ENCODE peak calls at places on chromosomes 4 and X, in seven cellular contexts. Z is colonic mucosa, I is pancreas, W is AG04449, P is AG09309, V is OCI-LY7, H is IMR-90. S is an unnamed sample.

GRCh38 chrX:134891652-134892051 is 99.1 kb upstream of the SMIM10 start:
- DNase-seq in Z (no peak), V (no peak), H (peak; percentile 31), P (no peak), W (no peak), I (no peak), S (no peak)

GRCh38 chrX:21972046-21972445 is 31.5 kb downstream of the SMS start:
- DNase-seq in H (no peak), W (no peak), V (no peak), Z (no peak), P (no peak), I (no peak), S (no peak)

GRCh38 chr4:152620915-152621314 is 58.9 kb downstream of the TMEM154 start:
- DNase-seq in V (no peak), W (no peak), P (no peak), Z (no peak), H (no peak), I (no peak), S (no peak)

GRCh38 chr4:2691952-2692435 is 64.1 kb downstream of the TNIP2 start:
- DNase-seq in Z (no peak), P (no peak), W (no peak), V (no peak), I (no peak), H (no peak), S (no peak)

GRCh38 chr4:106816501-106816900 is 219.6 kb downstream of the DKK2 start:
- DNase-seq in W (peak; percentile 79), P (peak; percentile 55), I (no peak), V (no peak), H (peak; percentile 17), Z (no peak), S (no peak)

GRCh38 chr4:138262058-138262838 is 20.1 kb upstream of the SLC7A11 start:
- DNase-seq in Z (no peak), P (no peak), W (no peak), H (no peak), V (no peak), I (no peak), S (no peak)

GRCh38 chr4:113339430-113339813 is 290.0 kb downstream of the ANK2 start:
- DNase-seq in V (no peak), W (no peak), Z (no peak), H (no peak), I (no peak), P (no peak), S (no peak)

GRCh38 chr4:98794565-98795205 is 134.2 kb downstream of the EIF4E start:
- DNase-seq in W (peak; percentile 23), V (no peak), H (peak; percentile 73), Z (no peak), I (no peak), P (peak; percentile 33), S (peak; percentile 11)

GRCh38 chr4:101205878-101206277 is 141.4 kb downstream of the PPP3CA start:
- DNase-seq in P (no peak), V (no peak), Z (no peak), I (no peak), W (no peak), H (peak; percentile 63), S (no peak)

GRCh38 chrX:111585337-111585736 is 73.9 kb downstream of the SERTM2 start:
- DNase-seq in H (no peak), W (no peak), V (no peak), P (no peak), Z (no peak), I (no peak), S (no peak)

GRCh38 chr4:55214172-55214571 is 88.8 kb upstream of the KDR start:
- DNase-seq in I (no peak), V (peak; percentile 1), Z (no peak), W (no peak), H (no peak), P (no peak), S (no peak)

GRCh38 chrX:118977424-118977823 is 3.0 kb downstream of the LONRF3 start:
- DNase-seq in V (no peak), H (no peak), Z (no peak), P (no peak), I (no peak), W (no peak), S (no peak)

GRCh38 chr4:186472948-186473347 is 82.4 kb downstream of the MTNR1A start:
- DNase-seq in P (no peak), V (peak; percentile 1), Z (no peak), H (peak; percentile 56), W (no peak), I (no peak), S (peak; percentile 6)

GRCh38 chr4:10085386-10085785 is 31.2 kb downstream of the WDR1 start:
- DNase-seq in Z (no peak), I (peak; percentile 37), V (no peak), P (no peak), H (no peak), W (no peak), S (no peak)

GRCh38 chrX:9765737-9766098 is at the start of gene GPR143:
- DNase-seq in V (no peak), W (no peak), P (no peak), Z (no peak), I (peak; percentile 52), H (no peak), S (no peak)

GRCh38 chrX:15564981-15565579 is 35.7 kb downstream of the ACE2 start:
- DNase-seq in W (no peak), V (peak; percentile 23), H (peak; percentile 44), P (peak; percentile 16), Z (peak; percentile 70), I (peak; percentile 59), S (peak; percentile 1)

GRCh38 chr4:3822230-3822947 is 56.2 kb downstream of the ADRA2C start:
- DNase-seq in P (no peak), Z (peak; percentile 47), W (no peak), I (no peak), V (no peak), H (no peak), S (no peak)

GRCh38 chr4:140367738-140368137 is 5.7 kb upstream of the SCOC start:
- DNase-seq in H (peak; percentile 58), V (no peak), Z (no peak), I (no peak), W (no peak), P (no peak), S (peak; percentile 8)

GRCh38 chr4:140374130-140374477 is 658 bp downstream of the SCOC start:
- DNase-seq in V (no peak), P (no peak), I (no peak), H (no peak), W (no peak), Z (no peak), S (no peak)

GRCh38 chr4:140372607-140373327 is 679 bp upstream of the SCOC start:
- DNase-seq in Z (no peak), W (no peak), H (peak; percentile 13), V (peak; percentile 13), P (no peak), I (no peak), S (no peak)

GRCh38 chr4:140368686-140369085 is 4.8 kb upstream of the SCOC start:
- DNase-seq in V (no peak), H (peak; percentile 13), Z (no peak), I (no peak), P (no peak), W (no peak), S (no peak)

DNA sequence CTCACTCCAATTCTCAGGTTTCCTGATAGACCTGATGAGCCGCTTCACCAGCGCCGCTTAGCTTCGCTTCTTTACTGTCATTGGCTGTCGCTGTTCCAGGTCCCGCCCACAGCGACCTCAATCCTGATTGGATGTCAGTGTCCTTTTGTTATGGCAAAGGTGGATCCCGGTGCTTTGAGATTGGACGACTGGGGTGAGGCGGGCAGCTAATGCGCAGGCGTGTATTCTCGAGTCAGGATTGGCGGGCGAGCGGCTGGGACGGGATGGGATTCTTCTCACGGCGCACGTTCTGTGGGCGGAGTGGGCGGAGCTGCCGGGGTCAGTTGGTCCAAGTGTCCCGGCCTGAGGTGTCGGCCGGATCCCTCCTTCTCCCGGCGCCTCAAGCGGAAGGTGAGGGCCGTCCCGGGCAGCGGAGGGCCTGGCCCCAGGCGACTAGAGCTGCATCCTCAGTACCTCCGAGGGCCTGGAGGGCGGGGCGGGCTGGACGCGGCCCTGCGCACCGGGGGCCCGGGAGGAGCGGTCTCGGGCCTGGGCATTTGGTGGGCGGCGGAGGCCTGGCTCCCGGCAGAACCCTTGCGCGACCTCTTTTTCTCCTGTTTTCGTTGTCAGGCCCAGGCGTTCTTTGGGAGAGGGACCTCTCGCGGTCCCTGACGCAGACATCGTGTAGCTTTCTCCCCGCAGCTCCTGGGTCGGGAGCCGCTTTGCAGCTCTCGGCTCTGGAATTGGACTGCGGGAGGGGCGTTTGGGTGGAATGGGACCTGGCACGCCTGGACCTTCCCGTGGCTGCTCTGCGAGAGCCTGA is at the start of gene SCOC:
- DNase-seq in V (peak; percentile 93), P (peak; percentile 95), W (peak; percentile 91), I (peak; percentile 94), H (peak; percentile 99), Z (peak; percentile 100), S (peak; percentile 98)
- TF ChIP-seq CTCF in V (no peak), P (no peak), W (no peak), I (no peak), H (no peak), Z (no peak), S (no peak)

GRCh38 chr4:139977838-139978604 is 176.0 kb downstream of the MAML3 start:
- DNase-seq in W (no peak), Z (no peak), H (no peak), P (no peak), I (no peak), V (no peak), S (no peak)
- H3K4me3 ChIP-seq in W (no peak overlapping the region), Z (no peak overlapping the region), H (no peak overlapping the region), P (no peak overlapping the region), I (no peak overlapping the region), V (no peak overlapping the region), S (no peak overlapping the region)

DNA sequence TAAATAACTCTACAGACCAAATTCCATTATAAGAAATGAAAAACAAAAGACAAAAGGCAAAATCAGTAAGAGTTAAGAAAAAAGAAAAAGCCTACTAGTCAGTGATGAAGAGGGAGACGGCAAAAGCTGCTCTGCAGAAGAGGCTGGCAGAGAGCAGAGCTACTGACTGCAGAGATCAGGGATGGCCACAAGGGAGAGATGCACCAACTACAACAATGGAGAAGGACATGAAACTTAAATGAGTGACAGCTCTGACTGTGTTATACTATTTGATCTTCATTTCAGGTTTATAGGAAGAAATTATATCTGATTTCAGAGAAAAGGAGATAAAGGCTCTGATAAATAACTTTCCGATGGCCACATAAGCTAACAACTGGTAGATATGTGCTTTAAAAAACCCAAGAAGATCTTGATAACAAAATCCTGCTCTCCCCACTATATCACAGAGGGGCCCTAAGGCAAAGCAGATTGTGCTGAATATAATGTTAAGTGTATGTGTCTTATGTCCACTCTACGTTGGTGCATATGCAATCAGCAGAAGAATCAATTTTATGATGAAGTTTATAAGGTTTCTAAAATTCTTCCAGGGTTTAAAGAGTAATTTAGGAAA is 58.4 kb upstream of the COX18 start:
- DNase-seq in I (no peak), H (peak; percentile 5), Z (no peak), P (no peak), W (no peak), V (peak; percentile 28), S (no peak)
- TF ChIP-seq CTCF in I (no peak), H (peak; percentile 20), Z (peak; percentile 13), P (peak; percentile 38), W (no peak), V (peak; percentile 50), S (peak; percentile 35)

DNA sequence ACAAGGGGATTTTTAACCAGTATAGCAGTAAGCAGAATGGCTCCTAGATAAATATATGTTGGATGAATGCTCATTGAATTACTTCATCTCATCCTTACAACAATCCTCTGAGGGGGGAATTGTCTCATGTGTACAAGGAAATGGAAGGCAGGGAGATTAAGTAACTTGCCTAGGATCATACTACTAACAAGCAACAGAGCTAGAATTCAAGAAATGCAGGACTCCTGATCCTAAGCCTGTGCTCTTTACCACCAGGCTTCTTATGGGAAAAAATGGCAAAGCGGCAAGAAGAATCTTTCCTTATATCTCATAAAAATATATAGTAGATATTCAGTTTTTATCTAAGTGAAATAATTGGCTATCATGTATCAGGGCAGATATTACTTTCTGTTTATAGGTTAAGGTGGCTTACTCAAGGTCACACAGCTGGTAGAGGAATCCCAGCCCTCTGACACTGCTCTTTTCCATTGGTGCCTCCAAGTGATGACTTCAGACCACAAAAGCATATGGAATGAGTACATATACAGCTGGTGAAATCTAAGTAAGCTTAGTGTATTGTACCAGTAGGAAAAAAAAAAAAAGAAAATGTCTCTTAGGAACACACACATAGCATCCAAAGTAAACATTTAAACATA is 2.1 kb downstream of the ABHD18 start:
- DNase-seq in P (no peak), V (no peak), I (no peak), W (no peak), H (peak; percentile 66), Z (no peak), S (no peak)
- H3K4me3 ChIP-seq in P (no peak overlapping the region), V (no peak overlapping the region), I (no peak overlapping the region), W (no peak overlapping the region), H (no peak overlapping the region), Z (no peak overlapping the region), S (no peak overlapping the region)

S was measured in AG04450.